ENCODE peak calls at places on chromosomes 13 and 19, in seven cellular contexts. J is brain microvascular endothelial cell, F is cardiac fibroblast, Z is pancreas, T is neural crest cell, L is progenitor cell of endocrine pancreas, D is spleen. V is an unnamed sample.

GRCh38 chr13:20525601-20526544 is at the start of gene CRYL1:
- DNase-seq in J (peak), F (peak), Z (peak), T (peak), L (peak), D (peak), V (peak)

GRCh38 chr19:58154287-58154678 is 3.7 kb upstream of the ZNF329 start:
- DNase-seq in J (peak), F (peak), Z (peak), T (peak), L (no peak), D (no peak), V (no peak)

GRCh38 chr19:43872547-43873336 is 45.6 kb downstream of the ZNF283 start:
- DNase-seq in J (no peak), F (no peak), Z (no peak), T (no peak), L (no peak), D (no peak), V (no peak)

GRCh38 chr13:46206138-46206537 is 5.6 kb upstream of the LRRC63 start:
- DNase-seq in J (no peak), F (no peak), Z (no peak), T (no peak), L (no peak), D (no peak), V (no peak)

GRCh38 chr13:98479496-98480003 is 97.4 kb downstream of the STK24 start:
- DNase-seq in J (no peak), F (no peak), Z (no peak), T (no peak), L (no peak), D (no peak), V (no peak)

GRCh38 chr19:41860419-41861097 is 503 bp downstream of the RPS19 start:
- DNase-seq in J (no peak), F (peak), Z (no peak), T (no peak), L (no peak), D (no peak), V (no peak)

GRCh38 chr19:15223649-15224371 is 8.4 kb downstream of the EPHX3 start:
- DNase-seq in J (no peak), F (no peak), Z (no peak), T (no peak), L (no peak), D (no peak), V (no peak)

GRCh38 chr19:9878511-9879196 is 43.5 kb downstream of the PIN1 start:
- DNase-seq in J (peak), F (peak), Z (no peak), T (no peak), L (no peak), D (no peak), V (no peak)

GRCh38 chr19:48844472-48844871 is 8.2 kb upstream of the HSD17B14 start:
- DNase-seq in J (no peak), F (peak), Z (no peak), T (no peak), L (no peak), D (no peak), V (no peak)

GRCh38 chr19:38047641-38048040 is 140.6 kb downstream of the SIPA1L3 start:
- DNase-seq in J (no peak), F (no peak), Z (no peak), T (no peak), L (no peak), D (no peak), V (no peak)

GRCh38 chr19:9934132-9934950 is 2.0 kb downstream of the OLFM2 start:
- DNase-seq in J (peak), F (peak), Z (peak), T (peak), L (peak), D (peak), V (peak)

GRCh38 chr19:8221161-8221560 is 12.0 kb downstream of the CERS4 start:
- DNase-seq in J (no peak), F (no peak), Z (peak), T (no peak), L (no peak), D (no peak), V (no peak)

DNA sequence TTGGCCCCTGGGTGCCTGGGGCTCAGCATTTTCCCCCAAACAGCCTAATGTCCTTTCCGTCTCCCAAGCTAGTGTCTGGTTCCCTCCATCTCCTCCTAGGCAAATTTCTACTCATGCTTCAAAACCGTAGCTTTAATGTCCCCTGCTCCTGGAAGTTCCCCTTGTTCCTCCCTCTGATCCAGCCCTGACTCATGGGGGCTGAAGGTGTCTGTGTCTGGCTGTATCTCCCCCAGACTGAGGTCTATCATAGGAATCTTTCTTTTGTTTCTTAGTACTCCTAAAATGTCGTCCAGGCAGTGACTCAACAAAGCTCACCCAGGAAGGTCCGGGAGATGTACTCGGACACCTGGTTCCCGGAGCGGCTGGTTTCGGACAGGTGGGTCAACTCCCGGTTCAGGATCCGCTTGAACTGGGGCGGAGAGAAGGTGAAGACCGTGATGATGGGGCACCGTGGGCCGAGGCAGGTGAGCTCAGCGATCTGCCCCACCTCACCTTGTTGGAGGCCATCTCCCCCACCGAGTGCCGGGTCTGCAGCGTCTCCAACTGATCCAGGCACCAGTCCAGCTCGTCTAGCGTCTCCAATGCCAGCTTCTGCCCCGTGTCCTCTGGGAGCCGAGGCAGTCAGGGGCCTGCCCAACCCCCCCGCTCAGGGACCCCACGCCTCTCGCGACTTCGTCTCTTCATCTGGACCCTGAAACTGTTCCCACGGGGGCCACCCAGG is 6.2 kb downstream of the PDE4C start:
- DNase-seq in J (no peak), F (no peak), Z (no peak), T (no peak), L (no peak), D (no peak), V (no peak)
- TF ChIP-seq CTCF in J (no peak), F (no peak), Z (no peak), T (no peak), L (no peak), D (no peak), V (no peak)

DNA sequence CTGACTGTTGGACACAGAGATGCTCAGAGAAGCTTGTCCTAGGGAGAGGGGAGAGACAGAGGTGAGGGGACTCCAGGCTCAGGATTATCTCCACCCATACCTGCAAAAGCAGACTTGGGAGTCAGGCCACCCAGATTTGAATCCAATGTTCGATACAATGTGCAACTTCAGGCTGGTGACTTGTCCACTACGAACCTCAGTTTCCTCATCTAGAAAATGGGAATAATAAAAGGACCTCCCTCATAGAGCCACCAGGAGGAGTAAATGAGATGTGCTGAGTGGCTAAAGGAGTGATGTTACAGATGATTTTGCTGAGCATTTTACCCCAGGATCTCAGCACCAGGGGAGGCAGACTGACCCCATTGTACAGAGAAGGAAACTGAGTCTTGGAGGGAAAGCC is 25.0 kb downstream of the PRKD2 start:
- DNase-seq in J (no peak), F (no peak), Z (no peak), T (no peak), L (no peak), D (no peak), V (no peak)
- TF ChIP-seq CTCF in J (no peak), F (no peak), Z (no peak), T (no peak), L (no peak), D (no peak), V (no peak)

GRCh38 chr19:12126707-12127106 is 13.4 kb downstream of the ZNF20 start:
- DNase-seq in J (peak), F (peak), Z (no peak), T (no peak), L (no peak), D (no peak), V (no peak)
- TF ChIP-seq CTCF in J (peak), F (peak), Z (peak), T (peak), L (peak), D (peak), V (peak)

GRCh38 chr19:13861714-13862531 is 15.0 kb upstream of the NANOS3 start:
- DNase-seq in J (peak), F (peak), Z (peak), T (peak), L (peak), D (peak), V (peak)
- TF ChIP-seq CTCF in J (peak), F (peak), Z (peak), T (peak), L (peak), D (peak), V (peak)

DNA sequence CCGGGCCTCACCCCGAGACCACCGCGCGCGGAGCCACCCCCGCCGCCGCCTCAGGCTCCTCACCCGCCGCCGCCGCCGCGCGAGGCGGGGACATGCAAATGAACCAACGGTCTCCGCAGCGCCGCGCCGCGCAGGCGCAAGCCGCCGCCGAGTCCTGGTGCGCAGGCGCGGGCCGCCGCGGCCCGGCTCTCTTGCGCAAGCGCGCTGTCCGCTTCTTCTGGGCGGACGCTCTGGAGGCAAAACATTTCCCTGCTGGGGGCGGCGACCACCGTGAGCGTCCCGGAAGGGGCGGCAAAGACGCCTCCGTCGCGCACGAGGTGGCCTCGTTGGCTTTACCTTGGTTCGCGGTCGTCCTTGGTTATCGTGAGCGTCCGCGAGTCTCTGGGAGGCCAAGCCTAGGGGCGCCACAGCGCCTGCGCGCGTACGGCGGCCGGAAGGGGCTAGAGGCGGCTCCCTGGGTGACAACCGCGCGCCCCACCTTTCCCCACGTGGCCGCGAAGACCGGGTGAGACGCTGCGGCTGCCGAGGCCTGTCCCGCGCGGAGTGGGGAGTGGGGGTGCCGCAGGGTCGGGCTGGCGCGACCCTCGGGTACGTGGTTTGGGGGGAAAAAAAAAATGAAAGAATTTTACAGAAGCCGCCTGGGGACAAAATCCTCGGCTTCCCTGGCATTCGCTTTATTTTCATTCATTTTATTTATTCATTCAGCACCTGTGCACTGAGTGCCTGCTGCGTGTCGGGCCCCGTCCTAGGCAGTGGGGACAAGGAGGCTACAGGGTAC is at the start of the genes ARMC6 and SUGP2:
- DNase-seq in J (peak), F (peak), Z (peak), T (peak), L (peak), D (peak), V (peak)
- TF ChIP-seq CTCF in J (peak), F (no peak), Z (no peak), T (no peak), L (peak), D (peak), V (no peak)

DNA sequence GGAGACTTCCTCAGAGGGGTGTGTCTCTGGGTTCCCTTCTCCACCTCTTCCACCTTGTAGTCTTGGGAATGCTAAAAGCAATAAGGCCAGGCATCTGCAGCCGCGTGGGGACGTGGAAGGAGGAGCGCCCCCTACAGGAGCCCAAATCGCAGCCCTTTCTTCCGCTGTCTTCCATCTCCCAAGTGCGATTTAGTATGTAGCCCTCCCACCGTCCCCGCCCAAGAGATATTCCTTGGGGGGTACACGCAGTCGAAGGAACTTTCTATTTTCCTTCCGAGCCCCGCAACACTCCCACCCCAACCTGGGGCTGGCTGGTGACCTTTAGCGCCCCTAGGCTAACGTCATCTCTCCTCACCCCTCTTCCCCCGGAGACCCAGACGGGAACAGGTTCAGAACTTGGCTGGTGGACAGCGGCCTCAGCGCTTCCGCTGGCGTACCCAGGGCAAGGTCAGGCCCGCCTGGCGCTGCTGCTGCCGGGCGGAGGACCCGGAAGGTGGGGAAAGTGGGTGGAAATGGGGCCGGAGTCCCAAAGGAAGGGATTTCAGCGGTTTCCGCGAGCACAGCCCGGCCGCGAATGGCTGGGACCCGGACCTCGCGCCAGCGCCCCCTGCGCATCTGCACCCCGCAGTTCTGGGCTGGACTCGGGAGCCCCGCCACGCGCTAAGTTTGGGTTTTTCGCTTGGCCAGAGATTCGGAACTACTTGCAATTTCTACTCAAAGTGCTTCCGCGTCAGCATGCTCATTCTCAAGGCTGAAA is 2.1 kb upstream of the PCDH8 start:
- DNase-seq in J (no peak), F (peak), Z (peak), T (peak), L (peak), D (peak), V (no peak)
- TF ChIP-seq CTCF in J (peak), F (no peak), Z (no peak), T (peak), L (peak), D (no peak), V (no peak)

GRCh38 chr19:6769006-6769637 is 1.9 kb upstream of the SH2D3A start:
- DNase-seq in J (no peak), F (peak), Z (no peak), T (no peak), L (no peak), D (no peak), V (no peak)
- TF ChIP-seq CTCF in J (peak), F (peak), Z (peak), T (peak), L (peak), D (peak), V (no peak)

GRCh38 chr13:61029064-61029463 is 386.6 kb downstream of the PCDH20 start:
- DNase-seq in J (no peak), F (no peak), Z (no peak), T (no peak), L (no peak), D (no peak), V (no peak)
- TF ChIP-seq CTCF in J (peak), F (no peak), Z (no peak), T (no peak), L (peak), D (no peak), V (no peak)

GRCh38 chr19:30222428-30222873 is 149.7 kb upstream of the ZNF536 start:
- DNase-seq in J (no peak), F (no peak), Z (no peak), T (peak), L (peak), D (no peak), V (no peak)
- TF ChIP-seq CTCF in J (peak), F (peak), Z (peak), T (peak), L (peak), D (peak), V (peak)

GRCh38 chr13:32538234-32538620 is 368 bp downstream of the N4BP2L2 start:
- DNase-seq in J (peak), F (peak), Z (no peak), T (peak), L (peak), D (peak), V (no peak)

GRCh38 chr13:32537580-32538233 is 888 bp downstream of the N4BP2L2 start:
- DNase-seq in J (no peak), F (no peak), Z (peak), T (peak), L (peak), D (peak), V (peak)

GRCh38 chr13:32535748-32536147 is 2.8 kb downstream of the N4BP2L2 start:
- DNase-seq in J (no peak), F (no peak), Z (no peak), T (no peak), L (no peak), D (no peak), V (no peak)

GRCh38 chr13:32535140-32535539 is 3.5 kb downstream of the N4BP2L2 start:
- DNase-seq in J (no peak), F (no peak), Z (no peak), T (no peak), L (no peak), D (no peak), V (no peak)

GRCh38 chr13:32538621-32539246 is at the start of gene N4BP2L2:
- DNase-seq in J (peak), F (peak), Z (peak), T (peak), L (peak), D (peak), V (peak)
- TF ChIP-seq CTCF in J (peak), F (peak), Z (peak), T (peak), L (no peak), D (peak), V (no peak)

V was measured in natural killer cell.